ENCODE peak calls at places on chromosomes 13 and 19, in five cellular contexts. One of them, this sample, is unnamed.

GRCh38 chr13:74778946-74779345 is 644.7 kb upstream of the KLF12 start:
- DNase-seq in K562: no peak
- DNase-seq in GM12878: no peak
- DNase-seq in HepG2: no peak
- DNase-seq in H1: no peak
- DNase-seq in this sample: no peak

GRCh38 chr13:59368652-59369051 is 795.1 kb downstream of the DIAPH3 start:
- DNase-seq in K562: no peak
- DNase-seq in GM12878: no peak
- DNase-seq in HepG2: no peak
- DNase-seq in H1: no peak
- DNase-seq in this sample: no peak

GRCh38 chr19:36030264-36031148 is 2.2 kb downstream of the CLIP3 start:
- DNase-seq in K562: no peak
- DNase-seq in GM12878: peak
- DNase-seq in HepG2: no peak
- DNase-seq in H1: no peak
- DNase-seq in this sample: no peak

GRCh38 chr13:97852181-97852874 is 101.1 kb upstream of the IPO5 start:
- DNase-seq in K562: no peak
- DNase-seq in GM12878: no peak
- DNase-seq in HepG2: no peak
- DNase-seq in H1: no peak
- DNase-seq in this sample: no peak

GRCh38 chr13:23673867-23674605 is 103.8 kb downstream of the TNFRSF19 start:
- DNase-seq in K562: no peak
- DNase-seq in GM12878: no peak
- DNase-seq in HepG2: no peak
- DNase-seq in H1: no peak
- DNase-seq in this sample: no peak

GRCh38 chr13:48866204-48866603 is 109.5 kb upstream of the FNDC3A start:
- DNase-seq in K562: peak
- DNase-seq in GM12878: no peak
- DNase-seq in HepG2: no peak
- DNase-seq in H1: no peak
- DNase-seq in this sample: no peak

GRCh38 chr13:46679369-46680180 is 117.4 kb downstream of the ESD start:
- DNase-seq in K562: no peak
- DNase-seq in GM12878: peak
- DNase-seq in HepG2: peak
- DNase-seq in H1: no peak
- DNase-seq in this sample: no peak

GRCh38 chr13:59061621-59062020 is 1102.1 kb downstream of the DIAPH3 start:
- DNase-seq in K562: no peak
- DNase-seq in GM12878: no peak
- DNase-seq in HepG2: no peak
- DNase-seq in H1: no peak
- DNase-seq in this sample: no peak

GRCh38 chr13:70732611-70733010 is 624.4 kb upstream of the KLHL1 start:
- DNase-seq in K562: no peak
- DNase-seq in GM12878: no peak
- DNase-seq in HepG2: no peak
- DNase-seq in H1: no peak
- DNase-seq in this sample: no peak

GRCh38 chr13:102972191-102972590 is 94.0 kb downstream of the SLC10A2 start:
- DNase-seq in K562: no peak
- DNase-seq in GM12878: no peak
- DNase-seq in HepG2: no peak
- DNase-seq in H1: no peak
- DNase-seq in this sample: no peak

GRCh38 chr13:113652404-113653263 is 5.4 kb downstream of the ATP4B start:
- DNase-seq in K562: no peak
- DNase-seq in GM12878: no peak
- DNase-seq in HepG2: no peak
- DNase-seq in H1: no peak
- DNase-seq in this sample: no peak

GRCh38 chr13:27953671-27954405 is 15.3 kb downstream of the CDX2 start:
- DNase-seq in K562: peak
- DNase-seq in GM12878: no peak
- DNase-seq in HepG2: peak
- DNase-seq in H1: peak
- DNase-seq in this sample: peak

GRCh38 chr19:15294591-15294990 is 37.7 kb downstream of the BRD4 start:
- DNase-seq in K562: no peak
- DNase-seq in GM12878: no peak
- DNase-seq in HepG2: no peak
- DNase-seq in H1: no peak
- DNase-seq in this sample: no peak

GRCh38 chr13:23987331-23987730 is 90.0 kb upstream of the C1QTNF9B start:
- DNase-seq in K562: no peak
- DNase-seq in GM12878: no peak
- DNase-seq in HepG2: no peak
- DNase-seq in H1: no peak
- DNase-seq in this sample: no peak

GRCh38 chr13:110408286-110408685 is 101.2 kb downstream of the COL4A2 start:
- DNase-seq in K562: no peak
- DNase-seq in GM12878: no peak
- DNase-seq in HepG2: no peak
- DNase-seq in H1: no peak
- DNase-seq in this sample: no peak

GRCh38 chr19:39676004-39676403 is 20.3 kb downstream of the LGALS16 start:
- DNase-seq in K562: no peak
- DNase-seq in GM12878: peak
- DNase-seq in HepG2: no peak
- DNase-seq in H1: peak
- DNase-seq in this sample: no peak

GRCh38 chr19:39670998-39671397 is 15.3 kb downstream of the LGALS16 start:
- DNase-seq in K562: no peak
- DNase-seq in GM12878: no peak
- DNase-seq in HepG2: no peak
- DNase-seq in H1: no peak
- DNase-seq in this sample: no peak

GRCh38 chr19:39672473-39672872 is 16.8 kb downstream of the LGALS16 start:
- DNase-seq in K562: no peak
- DNase-seq in GM12878: no peak
- DNase-seq in HepG2: no peak
- DNase-seq in H1: no peak
- DNase-seq in this sample: no peak

GRCh38 chr19:39671739-39672363 is 16.1 kb downstream of the LGALS16 start:
- DNase-seq in K562: peak
- DNase-seq in GM12878: no peak
- DNase-seq in HepG2: peak
- DNase-seq in H1: peak
- DNase-seq in this sample: peak
- TF ChIP-seq POLR2AphosphoS5 in K562: no peak
- TF ChIP-seq POLR2AphosphoS5 in GM12878: no peak
- TF ChIP-seq POLR2AphosphoS5 in HepG2: no peak
- TF ChIP-seq POLR2AphosphoS5 in H1: no peak
- TF ChIP-seq POLR2AphosphoS5 in this sample: no peak

GRCh38 chr19:51784109-51784785 is 10.7 kb upstream of the FPR3 start:
- DNase-seq in K562: no peak
- DNase-seq in GM12878: no peak
- DNase-seq in HepG2: no peak
- DNase-seq in H1: no peak
- DNase-seq in this sample: no peak

GRCh38 chr19:51786651-51787494 is 8.1 kb upstream of the FPR3 start:
- DNase-seq in K562: peak
- DNase-seq in GM12878: no peak
- DNase-seq in HepG2: no peak
- DNase-seq in H1: no peak
- DNase-seq in this sample: no peak

GRCh38 chr19:51783373-51783772 is 11.6 kb upstream of the FPR3 start:
- DNase-seq in K562: peak
- DNase-seq in GM12878: no peak
- DNase-seq in HepG2: peak
- DNase-seq in H1: no peak
- DNase-seq in this sample: peak

GRCh38 chr19:51788029-51788428 is 6.9 kb upstream of the FPR3 start:
- DNase-seq in K562: no peak
- DNase-seq in GM12878: no peak
- DNase-seq in HepG2: no peak
- DNase-seq in H1: no peak
- DNase-seq in this sample: no peak

GRCh38 chr19:51784922-51785690 is 9.9 kb upstream of the FPR3 start:
- DNase-seq in K562: peak
- DNase-seq in GM12878: peak
- DNase-seq in HepG2: no peak
- DNase-seq in H1: no peak
- DNase-seq in this sample: no peak
- TF ChIP-seq ZNF274 in K562: no peak
- TF ChIP-seq ZNF274 in GM12878: no peak
- TF ChIP-seq ZNF274 in HepG2: no peak
- TF ChIP-seq ZNF274 in H1: no peak
- TF ChIP-seq ZNF274 in this sample: no peak

GRCh38 chr19:46785054-46785979 is 3.1 kb downstream of the SLC1A5 start:
- DNase-seq in K562: no peak
- DNase-seq in GM12878: no peak
- DNase-seq in HepG2: no peak
- DNase-seq in H1: no peak
- DNase-seq in this sample: no peak
- H3K4me3 ChIP-seq in K562: peak
- H3K4me3 ChIP-seq in GM12878: peak
- H3K4me3 ChIP-seq in HepG2: peak
- H3K4me3 ChIP-seq in H1: peak
- H3K4me3 ChIP-seq in this sample: peak

GRCh38 chr19:13154911-13155471 is 4.8 kb downstream of the IER2 start:
- DNase-seq in K562: peak
- DNase-seq in GM12878: no peak
- DNase-seq in HepG2: peak
- DNase-seq in H1: peak
- DNase-seq in this sample: peak

GRCh38 chr19:13156968-13157882 is 7.0 kb downstream of the IER2 start:
- DNase-seq in K562: no peak
- DNase-seq in GM12878: no peak
- DNase-seq in HepG2: no peak
- DNase-seq in H1: no peak
- DNase-seq in this sample: no peak

GRCh38 chr19:13153627-13154240 is 3.5 kb downstream of the IER2 start:
- DNase-seq in K562: peak
- DNase-seq in GM12878: no peak
- DNase-seq in HepG2: no peak
- DNase-seq in H1: no peak
- DNase-seq in this sample: no peak

GRCh38 chr19:13154241-13154778 is 4.1 kb downstream of the IER2 start:
- DNase-seq in K562: peak
- DNase-seq in GM12878: no peak
- DNase-seq in HepG2: peak
- DNase-seq in H1: peak
- DNase-seq in this sample: no peak

DNA sequence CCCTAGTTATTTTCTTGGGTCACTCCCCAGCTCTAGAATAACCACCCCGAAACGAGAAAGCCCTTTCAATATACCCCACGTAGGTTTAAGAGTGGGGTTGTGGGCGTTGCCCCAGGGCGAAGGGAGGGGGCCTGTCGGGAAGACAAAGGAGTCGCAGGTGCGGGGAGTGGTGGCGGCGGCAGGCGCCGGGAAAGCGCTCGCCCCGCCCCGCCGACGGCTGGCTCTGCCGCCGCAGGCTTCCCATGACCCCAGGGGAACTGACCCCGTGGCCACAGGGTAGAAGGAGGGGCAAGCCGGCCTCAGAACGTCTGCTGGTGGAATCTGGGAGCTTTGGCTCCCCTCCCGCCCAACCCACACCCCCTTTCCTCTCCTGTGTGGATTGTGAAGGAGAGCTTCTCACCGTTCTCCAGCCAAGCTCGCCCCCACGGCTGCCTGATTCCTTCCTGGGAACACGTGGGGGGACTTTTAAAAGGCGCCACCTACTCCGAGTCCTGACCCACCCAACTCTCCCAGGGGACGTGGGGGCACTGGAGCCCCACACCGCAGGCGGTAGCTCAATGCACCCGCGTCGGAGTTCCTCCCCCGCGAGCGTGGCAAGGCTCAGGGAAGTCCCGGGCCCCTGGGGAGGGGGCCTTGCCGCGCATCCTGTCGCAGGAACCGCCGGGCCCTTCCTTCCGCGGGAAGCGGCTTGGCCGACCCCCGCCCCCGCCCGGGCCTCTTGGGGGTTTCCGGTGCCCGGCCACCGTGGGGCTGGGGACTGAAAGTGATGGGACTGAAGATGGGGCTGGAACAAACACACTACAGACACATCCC is 5.5 kb downstream of the IER2 start:
- DNase-seq in K562: peak
- DNase-seq in GM12878: no peak
- DNase-seq in HepG2: peak
- DNase-seq in H1: peak
- DNase-seq in this sample: no peak
- TF ChIP-seq POLR2AphosphoS5 in K562: peak
- TF ChIP-seq POLR2AphosphoS5 in GM12878: no peak
- TF ChIP-seq POLR2AphosphoS5 in HepG2: peak
- TF ChIP-seq POLR2AphosphoS5 in H1: peak
- TF ChIP-seq POLR2AphosphoS5 in this sample: peak